ENCODE peak calls at places on chromosomes 5 and 9, in five cellular contexts. T is HCT116, C is gastrocnemius medialis, V is body of pancreas, H is HepG2. W is an unnamed sample.

GRCh38 chr9:135248111-135248510 is 160.6 kb downstream of the OLFM1 start:
- DNase-seq in T (peak; percentile 8), V (no peak), H (no peak), C (no peak), W (no peak)

GRCh38 chr5:83844320-83845068 is 123.8 kb upstream of the HAPLN1 start:
- DNase-seq in C (no peak), V (no peak), T (no peak), H (no peak), W (no peak)

GRCh38 chr5:26700759-26701384 is 337.5 kb downstream of the CDH9 start:
- DNase-seq in T (no peak), H (peak; percentile 45), C (no peak), V (no peak), W (no peak)

GRCh38 chr9:136014147-136014927 is 53.2 kb upstream of the UBAC1 start:
- DNase-seq in H (no peak), T (no peak), V (no peak), C (peak; percentile 0), W (no peak)

GRCh38 chr5:88502179-88503064 is 233.8 kb upstream of the TMEM161B start:
- DNase-seq in V (no peak), H (no peak), C (no peak), T (no peak), W (no peak)

GRCh38 chr9:129386812-129387177 is 208.7 kb upstream of the IER5L start:
- DNase-seq in T (no peak), H (no peak), C (no peak), V (no peak), W (no peak)

GRCh38 chr9:108675708-108676107 is 180.1 kb downstream of the ACTL7B start:
- DNase-seq in C (no peak), H (no peak), V (no peak), T (no peak), W (peak; percentile 18)

GRCh38 chr5:5473224-5473623 is 50.7 kb downstream of the ICE1 start:
- DNase-seq in H (no peak), T (no peak), V (no peak), C (no peak), W (no peak)

GRCh38 chr5:42840279-42840678 is 28.6 kb upstream of the SELENOP start:
- DNase-seq in V (peak; percentile 21), H (peak; percentile 38), T (no peak), C (peak; percentile 28), W (peak; percentile 79)

GRCh38 chr5:141646026-141646425 is 5.2 kb downstream of the FCHSD1 start:
- DNase-seq in T (no peak), V (no peak), C (no peak), H (no peak), W (no peak)

GRCh38 chr5:69494481-69494880 is 1.9 kb downstream of the OCLN start:
- DNase-seq in T (no peak), H (no peak), C (no peak), V (no peak), W (no peak)

GRCh38 chr9:124139001-124139400 is 118.7 kb upstream of the NEK6 start:
- DNase-seq in V (no peak), H (no peak), T (no peak), C (no peak), W (no peak)

GRCh38 chr5:24232929-24233328 is 411.8 kb downstream of the CDH10 start:
- DNase-seq in T (no peak), C (no peak), H (no peak), V (no peak), W (no peak)

GRCh38 chr5:61724102-61724501 is 392.0 kb downstream of the ZSWIM6 start:
- DNase-seq in V (no peak), C (no peak), H (no peak), T (no peak), W (no peak)

GRCh38 chr9:131731237-131731995 is 8.5 kb downstream of the RAPGEF1 start:
- DNase-seq in T (no peak), H (peak; percentile 71), C (no peak), V (no peak), W (no peak)

GRCh38 chr9:137650259-137650658 is 31.5 kb downstream of the EHMT1 start:
- DNase-seq in H (no peak), V (no peak), T (no peak), C (no peak), W (no peak)

GRCh38 chr5:54533541-54534179 is 16.1 kb downstream of the SNX18 start:
- DNase-seq in T (no peak), V (no peak), H (no peak), C (no peak), W (no peak)

GRCh38 chr5:126681970-126682369 is 81.2 kb downstream of the PHAX start:
- DNase-seq in H (no peak), T (no peak), C (no peak), V (no peak), W (no peak)

GRCh38 chr5:159212667-159213462 is 3.5 kb upstream of the RNF145 start:
- DNase-seq in V (no peak), H (no peak), T (no peak), C (no peak), W (no peak)

GRCh38 chr5:115369430-115370144 is 73.1 kb upstream of the CCDC112 start:
- DNase-seq in T (no peak), H (no peak), C (no peak), V (no peak), W (no peak)

GRCh38 chr5:115372121-115372520 is 75.7 kb upstream of the CCDC112 start:
- DNase-seq in T (no peak), V (no peak), C (no peak), H (no peak), W (no peak)

GRCh38 chr5:115363879-115364278 is 67.4 kb upstream of the CCDC112 start:
- DNase-seq in H (no peak), V (peak; percentile 37), T (no peak), C (no peak), W (no peak)

DNA sequence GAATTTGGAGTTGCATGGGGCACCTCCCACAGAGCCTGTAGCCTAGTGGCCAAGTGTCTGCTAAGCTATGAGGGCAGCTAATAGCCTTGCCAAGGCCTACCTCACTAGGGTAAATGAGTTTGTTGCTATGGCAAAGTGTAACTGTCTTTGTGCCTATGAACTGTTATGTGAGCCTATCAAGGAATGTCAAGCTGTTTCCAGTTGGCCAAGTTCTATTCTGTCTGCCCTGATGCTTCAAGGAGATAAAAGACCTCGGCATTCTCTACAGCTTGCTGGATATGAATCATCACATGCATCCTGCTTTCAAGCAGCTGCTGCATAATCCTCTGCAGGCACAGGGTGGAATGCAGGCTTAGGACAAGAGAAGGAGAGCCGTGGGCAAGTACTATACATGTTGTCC is 69.8 kb upstream of the CCDC112 start:
- DNase-seq in T (no peak), H (no peak), V (no peak), C (peak; percentile 44), W (no peak)
- TF ChIP-seq CTCF in T (no peak), H (no peak), V (no peak), C (no peak), W (no peak)

GRCh38 chr5:173853370-173854131 is 34.6 kb upstream of the CPEB4 start:
- DNase-seq in C (no peak), V (no peak), T (no peak), H (no peak), W (no peak)
- TF ChIP-seq POLR2A in C (no peak), V (no peak), T (no peak), H (no peak), W (no peak)

GRCh38 chr5:7706214-7706613 is 144.7 kb downstream of the CFAP90 start:
- DNase-seq in H (no peak), T (no peak), V (no peak), C (no peak), W (no peak)
- H3K4me3 ChIP-seq in H (no peak overlapping the region), T (no peak overlapping the region), V (no peak overlapping the region), C (no peak overlapping the region), W (no peak overlapping the region)

GRCh38 chr9:5425006-5425628 is 12.6 kb downstream of the PLGRKT start:
- DNase-seq in C (no peak), V (no peak), T (no peak), H (peak; percentile 20), W (no peak)
- TF ChIP-seq CTCF in C (no peak), V (no peak), T (peak; percentile 71), H (peak; percentile 60), W (no peak)

GRCh38 chr9:95127249-95128176 is 190.0 kb downstream of the FANCC start:
- DNase-seq in V (peak; percentile 89), C (peak; percentile 77), H (peak; percentile 53), T (peak; percentile 29), W (peak; percentile 80)
- TF ChIP-seq POLR2A in V (no peak), C (no peak), H (no peak), T (no peak), W (no peak)

GRCh38 chr5:2038337-2039179 is 155.8 kb upstream of the IRX4 start:
- DNase-seq in T (peak; percentile 33), C (peak; percentile 10), H (peak; percentile 45), V (peak; percentile 70), W (peak; percentile 13)
- H3K4me3 ChIP-seq in T (no peak overlapping the region), C (peak overlapping the region; percentile 44), H (no peak overlapping the region), V (peak overlapping the region; percentile 13), W (peak overlapping the region; percentile 24)

GRCh38 chr5:14258840-14259239 is 115.7 kb downstream of the TRIO start:
- DNase-seq in H (no peak), C (no peak), T (no peak), V (no peak), W (no peak)
- TF ChIP-seq CTCF in H (no peak), C (no peak), T (no peak), V (no peak), W (no peak)

DNA sequence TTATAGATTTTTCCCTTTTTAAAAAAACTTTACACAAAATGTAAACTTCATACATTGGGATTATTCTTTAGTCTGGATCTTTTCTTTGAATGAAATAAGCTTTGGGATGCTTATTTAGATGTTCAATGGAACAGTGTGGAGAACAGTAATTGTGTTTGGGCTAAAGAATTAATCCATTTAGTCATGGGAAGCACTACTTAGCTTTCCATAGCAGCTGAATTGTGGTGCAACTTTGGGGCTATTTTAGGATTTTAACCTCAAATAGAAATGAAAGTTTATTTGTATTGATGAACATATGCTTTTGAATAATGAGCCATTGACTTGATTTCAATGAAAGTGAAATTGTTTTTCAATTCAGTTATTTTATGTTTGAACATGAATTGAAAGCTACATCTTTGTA is 72.4 kb downstream of the ZCCHC7 start:
- DNase-seq in C (no peak), H (no peak), V (no peak), T (no peak), W (no peak)
- TF ChIP-seq POLR2A in C (no peak), H (no peak), V (no peak), T (no peak), W (no peak)

W was measured in lower leg skin.